ENCODE peak calls at places on chromosomes 7 and 10, in five cellular contexts. A, U, N, B and W are unnamed samples.

GRCh38 chr10:130061760-130062159 is 48.9 kb downstream of the C10orf143 start:
- DNase-seq in A (no peak), U (no peak), N (no peak), B (no peak), W (no peak)

GRCh38 chr10:101894742-101895141 is 51.1 kb upstream of the KCNIP2 start:
- DNase-seq in A (no peak), U (no peak), N (peak), B (no peak), W (no peak)

GRCh38 chr10:97333351-97333600 is 1.3 kb downstream of the FRAT2 start:
- DNase-seq in A (no peak), U (peak), N (no peak), B (no peak), W (peak)

GRCh38 chr10:84665883-84666463 is 337.6 kb downstream of the CCSER2 start:
- DNase-seq in A (no peak), U (no peak), N (no peak), B (no peak), W (peak)

GRCh38 chr7:2452074-2452507 is 24.1 kb downstream of the GRIFIN start:
- DNase-seq in A (no peak), U (no peak), N (no peak), B (no peak), W (no peak)

GRCh38 chr10:17751781-17752445 is at the start of gene TMEM236:
- DNase-seq in A (no peak), U (no peak), N (no peak), B (no peak), W (no peak)

GRCh38 chr7:44247868-44248651 is 47.3 kb downstream of the YKT6 start:
- DNase-seq in A (no peak), U (no peak), N (no peak), B (no peak), W (no peak)

GRCh38 chr7:7002416-7003062 is 176.5 kb upstream of the CCZ1B start:
- DNase-seq in A (no peak), U (no peak), N (no peak), B (no peak), W (no peak)

GRCh38 chr7:144827581-144828139 is 8.2 kb downstream of the TPK1 start:
- DNase-seq in A (no peak), U (peak), N (no peak), B (no peak), W (no peak)

GRCh38 chr10:72263613-72264241 is 10.0 kb upstream of the DDIT4 start:
- DNase-seq in A (peak), U (no peak), N (peak), B (no peak), W (no peak)

GRCh38 chr10:48798486-48799254 is 114.0 kb downstream of the WDFY4 start:
- DNase-seq in A (no peak), U (peak), N (peak), B (no peak), W (no peak)

GRCh38 chr10:102175415-102175814 is 23.2 kb downstream of the NOLC1 start:
- DNase-seq in A (no peak), U (peak), N (no peak), B (no peak), W (no peak)

GRCh38 chr7:123573896-123574467 is 16.4 kb upstream of the NDUFA5 start:
- DNase-seq in A (no peak), U (peak), N (no peak), B (no peak), W (no peak)

GRCh38 chr7:47188653-47189315 is 393.1 kb downstream of the TNS3 start:
- DNase-seq in A (no peak), U (peak), N (no peak), B (no peak), W (no peak)

GRCh38 chr7:86978804-86979506 is 80.5 kb downstream of the ELAPOR2 start:
- DNase-seq in A (no peak), U (no peak), N (no peak), B (no peak), W (no peak)

GRCh38 chr7:148753224-148753623 is 54.5 kb downstream of the CUL1 start:
- DNase-seq in A (no peak), U (no peak), N (no peak), B (no peak), W (no peak)

GRCh38 chr7:142795339-142795863 is 24.6 kb downstream of the PRSS2 start:
- DNase-seq in A (no peak), U (no peak), N (no peak), B (no peak), W (no peak)

GRCh38 chr10:13351340-13351915 is 3.3 kb upstream of the SEPHS1 start:
- DNase-seq in A (no peak), U (no peak), N (no peak), B (no peak), W (no peak)

GRCh38 chr10:84306751-84307384 is 21.5 kb upstream of the CCSER2 start:
- DNase-seq in A (no peak), U (no peak), N (no peak), B (no peak), W (no peak)

GRCh38 chr10:48463318-48464003 is 141.4 kb downstream of the ARHGAP22 start:
- DNase-seq in A (peak), U (no peak), N (peak), B (no peak), W (no peak)

GRCh38 chr7:77940647-77941046 is 142.1 kb downstream of the PHTF2 start:
- DNase-seq in A (no peak), U (peak), N (no peak), B (no peak), W (peak)

GRCh38 chr7:108046952-108047506 is 44.1 kb upstream of the LAMB1 start:
- DNase-seq in A (no peak), U (no peak), N (no peak), B (no peak), W (no peak)

GRCh38 chr7:101624246-101625000 is 4.7 kb downstream of the MYL10 start:
- DNase-seq in A (no peak), U (no peak), N (no peak), B (no peak), W (no peak)

GRCh38 chr10:92290076-92290836 is 622 bp downstream of the CPEB3 start:
- DNase-seq in A (peak), U (peak), N (peak), B (peak), W (peak)

GRCh38 chr7:108079291-108080057 is 50.7 kb downstream of the LAMB4 start:
- DNase-seq in A (no peak), U (peak), N (no peak), B (no peak), W (no peak)

GRCh38 chr10:30857803-30858202 is 173.9 kb downstream of the ZNF438 start:
- DNase-seq in A (no peak), U (peak), N (no peak), B (peak), W (no peak)

GRCh38 chr10:110353244-110354119 is 48.8 kb upstream of the SMNDC1 start:
- DNase-seq in A (no peak), U (peak), N (no peak), B (no peak), W (no peak)

GRCh38 chr10:117441812-117442443 is 66.7 kb upstream of the PDZD8 start:
- DNase-seq in A (no peak), U (peak), N (no peak), B (peak), W (no peak)

GRCh38 chr7:155090647-155091046 is 20.5 kb downstream of the HTR5A start:
- DNase-seq in A (no peak), U (no peak), N (no peak), B (no peak), W (no peak)

GRCh38 chr7:75689246-75690099 is 49.3 kb downstream of the HIP1 start:
- DNase-seq in A (no peak), U (no peak), N (no peak), B (no peak), W (no peak)